ENCODE peak calls at places on chromosomes 16 and 17, in four cellular contexts. R is amygdala, M is ELF-1, N is left ventricle myocardium inferior. T is an unnamed sample.

GRCh38 chr17:3647769-3648540 is 11.4 kb downstream of the CTNS start:
- DNase-seq in R (peak; percentile 75), N (peak; percentile 52), M (peak; percentile 70), T (no peak)

GRCh38 chr17:60934723-60935122 is 257.1 kb downstream of the BCAS3 start:
- DNase-seq in N (no peak), M (no peak), R (no peak), T (no peak)

GRCh38 chr16:30748634-30749445 is 615 bp downstream of the PHKG2 start:
- DNase-seq in R (no peak), N (no peak), M (peak; percentile 34), T (peak; percentile 76)

GRCh38 chr17:79707931-79708891 is 22.5 kb upstream of the ENPP7 start:
- DNase-seq in M (peak; percentile 74), N (no peak), R (peak; percentile 64), T (no peak)

GRCh38 chr17:43701318-43701743 is 39.6 kb upstream of the MEOX1 start:
- DNase-seq in R (no peak), M (no peak), N (no peak), T (no peak)

GRCh38 chr16:55706739-55707487 is 51.1 kb downstream of the SLC6A2 start:
- DNase-seq in M (no peak), N (no peak), R (no peak), T (no peak)

GRCh38 chr16:28186752-28187151 is 25.0 kb downstream of the XPO6 start:
- DNase-seq in R (no peak), N (no peak), M (no peak), T (no peak)

GRCh38 chr16:10554569-10554968 is 25.8 kb downstream of the EMP2 start:
- DNase-seq in R (no peak), N (no peak), M (no peak), T (no peak)

GRCh38 chr17:62727916-62728672 is 80.0 kb downstream of the MARCHF10 start:
- DNase-seq in N (no peak), R (no peak), M (no peak), T (peak; percentile 61)

GRCh38 chr16:57482845-57483545 is 3.3 kb downstream of the DOK4 start:
- DNase-seq in R (no peak), N (no peak), M (no peak), T (no peak)

GRCh38 chr17:33125552-33125950 is 133.9 kb downstream of the SPACA3 start:
- DNase-seq in N (no peak), R (no peak), M (no peak), T (no peak)

GRCh38 chr17:54373970-54374369 is 526.7 kb upstream of the TOM1L1 start:
- DNase-seq in R (no peak), N (no peak), M (no peak), T (no peak)